ENCODE peak calls at places on chromosomes 4 and X, in nine cellular contexts. E is heart right ventricle; P is cardiac muscle cell; Z is astrocyte of the cerebellum; X is CD8-positive, alpha-beta T cell; A is tibial artery; G is fibroblast of villous mesenchyme; I is stomach; N is fibroblast of mammary gland. U is an unnamed sample.

GRCh38 chrX:57083143-57083542 is 38.2 kb downstream of the SPIN2B start:
- DNase-seq in Z (no peak), A (no peak), X (no peak), N (no peak), G (no peak), I (no peak), E (no peak), P (no peak), U (no peak)

GRCh38 chr4:100707786-100708185 is 190.0 kb upstream of the EMCN start:
- DNase-seq in A (no peak), I (no peak), N (no peak), P (no peak), Z (no peak), E (no peak), G (no peak), X (no peak), U (no peak)

GRCh38 chrX:153708415-153708814 is 15.8 kb downstream of the BCAP31 start:
- DNase-seq in A (no peak), P (peak), X (no peak), G (peak), E (peak), I (peak), Z (peak), N (peak), U (peak)

GRCh38 chrX:3191821-3192220 is 150.6 kb downstream of the ARSF start:
- DNase-seq in E (no peak), X (no peak), G (peak), N (peak), Z (no peak), A (no peak), P (no peak), I (no peak), U (no peak)

GRCh38 chrX:101799387-101799786 is 132.4 kb downstream of the ZMAT1 start:
- DNase-seq in P (peak), N (peak), E (peak), A (peak), X (peak), G (peak), Z (peak), I (peak), U (peak)

GRCh38 chr4:182576609-182577289 is 333.5 kb downstream of the TENM3 start:
- DNase-seq in Z (no peak), A (no peak), G (no peak), P (no peak), X (no peak), I (no peak), N (no peak), E (no peak), U (no peak)

GRCh38 chrX:45515262-45516215 is 314.9 kb upstream of the DIPK2B start:
- DNase-seq in I (peak), P (peak), E (peak), X (no peak), Z (peak), N (peak), A (peak), G (peak), U (peak)

GRCh38 chrX:76555816-76556215 is 128.3 kb downstream of the MAGEE1 start:
- DNase-seq in G (peak), Z (no peak), X (no peak), E (no peak), N (peak), P (peak), I (no peak), A (no peak), U (peak)

GRCh38 chr4:41572414-41572986 is 34.5 kb downstream of the LIMCH1 start:
- DNase-seq in E (no peak), A (no peak), Z (no peak), X (no peak), P (no peak), G (peak), N (peak), I (no peak), U (no peak)

GRCh38 chr4:88297725-88298453 is 13.5 kb upstream of the PPM1K start:
- DNase-seq in X (no peak), Z (no peak), A (no peak), P (peak), E (no peak), I (no peak), G (no peak), N (no peak), U (no peak)

GRCh38 chr4:143667461-143667860 is 33.0 kb downstream of the FREM3 start:
- DNase-seq in G (no peak), E (no peak), Z (peak), A (peak), I (peak), X (no peak), N (peak), P (no peak), U (peak)

GRCh38 chr4:109942292-109942926 is 29.7 kb downstream of the EGF start:
- DNase-seq in A (no peak), N (peak), G (no peak), Z (no peak), P (no peak), I (no peak), X (no peak), E (no peak), U (no peak)

GRCh38 chrX:24245201-24245600 is 68.7 kb downstream of the SUPT20HL2 start:
- DNase-seq in N (peak), P (no peak), G (peak), A (no peak), X (no peak), Z (peak), I (no peak), E (no peak), U (peak)

GRCh38 chr4:48255959-48256342 is 13.7 kb downstream of the TEC start:
- DNase-seq in A (no peak), I (no peak), P (no peak), Z (no peak), X (no peak), E (no peak), N (no peak), G (no peak), U (no peak)

DNA sequence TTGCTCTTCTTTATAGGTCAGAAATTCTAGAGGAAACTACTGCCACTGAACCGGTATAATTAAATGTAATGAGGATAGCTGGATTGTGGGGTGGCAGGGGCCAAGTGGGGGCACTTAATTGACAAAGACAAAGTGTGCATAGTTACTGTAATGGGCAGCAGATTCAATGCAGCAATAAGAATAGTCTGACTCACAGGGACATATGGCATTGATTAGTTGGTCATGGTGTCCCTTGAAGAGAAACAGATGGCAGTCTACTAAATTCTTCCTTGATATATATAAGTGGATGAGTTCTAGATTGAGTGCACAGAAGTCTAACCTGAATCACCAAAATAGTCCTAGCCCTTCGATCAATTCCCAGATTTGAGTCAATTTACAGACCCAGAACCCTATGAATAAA is 31.5 kb downstream of the ETDC start:
- DNase-seq in A (no peak), N (peak), E (no peak), I (no peak), X (no peak), G (peak), P (peak), Z (no peak), U (no peak)
- H3K4me3 ChIP-seq in A (peak), N (peak), E (no peak), I (peak), X (no peak), G (peak), P (no peak), Z (peak), U (no peak)

GRCh38 chr4:1048781-1049590 is 37.6 kb downstream of the FGFRL1 start:
- DNase-seq in E (no peak), A (no peak), P (no peak), G (no peak), Z (no peak), I (no peak), X (no peak), N (no peak), U (no peak)

GRCh38 chr4:1049591-1049905 is 38.1 kb downstream of the FGFRL1 start:
- DNase-seq in I (no peak), N (no peak), X (no peak), E (no peak), Z (no peak), A (no peak), P (no peak), G (no peak), U (no peak)

GRCh38 chr4:1051472-1051871 is 40.0 kb downstream of the FGFRL1 start:
- DNase-seq in Z (no peak), N (no peak), P (no peak), X (no peak), I (no peak), E (no peak), A (no peak), G (no peak), U (no peak)

GRCh38 chr4:1052231-1052671 is 40.8 kb downstream of the FGFRL1 start:
- DNase-seq in Z (no peak), E (no peak), N (no peak), A (no peak), X (no peak), G (no peak), I (peak), P (no peak), U (no peak)

DNA sequence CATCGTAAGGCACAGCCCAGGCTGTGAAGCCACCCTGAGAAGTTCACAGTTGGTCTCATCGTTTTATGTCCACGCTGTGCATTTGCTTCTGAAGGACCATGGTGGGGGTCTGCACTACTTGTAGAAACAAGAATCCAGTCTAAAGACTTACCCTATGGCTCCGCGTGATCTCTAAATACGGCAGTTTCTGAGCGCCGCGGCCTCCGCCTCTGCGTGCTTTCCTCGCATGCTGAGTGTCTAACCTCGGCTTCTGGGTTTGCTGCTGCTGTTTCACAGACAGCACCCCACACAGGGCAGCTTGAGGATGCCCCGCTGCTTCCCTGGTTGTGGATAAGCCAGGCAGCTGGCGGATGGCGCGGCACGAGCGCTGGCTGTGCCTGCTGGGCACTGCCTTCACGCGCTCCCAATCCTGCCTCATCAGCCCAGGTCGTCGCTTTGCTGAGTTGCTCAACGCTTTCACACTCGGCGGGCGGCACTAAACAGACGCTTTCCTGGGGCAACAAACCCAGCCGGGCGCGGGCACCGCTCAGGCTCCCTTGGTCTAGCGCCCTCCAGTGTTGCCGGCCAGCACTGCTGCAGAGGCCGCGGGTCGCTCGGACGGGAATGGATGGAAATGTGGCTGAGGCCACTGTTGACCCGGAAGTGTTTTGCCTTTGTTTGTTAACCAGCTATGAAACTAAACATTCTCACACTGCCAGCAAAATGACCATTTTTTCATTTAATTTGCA is 39.2 kb downstream of the FGFRL1 start:
- DNase-seq in P (no peak), A (no peak), X (no peak), E (no peak), G (peak), I (peak), N (no peak), Z (no peak), U (no peak)
- TF ChIP-seq CTCF in P (peak), A (no peak), X (no peak), E (no peak), G (peak), I (no peak), N (no peak), Z (peak), U (peak)

GRCh38 chr4:79150820-79151416 is 174.9 kb downstream of the NAA11 start:
- DNase-seq in X (no peak), A (no peak), N (no peak), I (no peak), E (no peak), P (no peak), G (no peak), Z (no peak), U (no peak)

GRCh38 chr4:79141530-79141929 is 184.3 kb downstream of the NAA11 start:
- DNase-seq in X (no peak), E (no peak), I (no peak), Z (peak), G (peak), N (peak), A (no peak), P (peak), U (peak)

GRCh38 chr4:79148369-79148768 is 177.5 kb downstream of the NAA11 start:
- DNase-seq in E (no peak), X (no peak), P (no peak), A (no peak), I (no peak), Z (no peak), G (no peak), N (no peak), U (no peak)

DNA sequence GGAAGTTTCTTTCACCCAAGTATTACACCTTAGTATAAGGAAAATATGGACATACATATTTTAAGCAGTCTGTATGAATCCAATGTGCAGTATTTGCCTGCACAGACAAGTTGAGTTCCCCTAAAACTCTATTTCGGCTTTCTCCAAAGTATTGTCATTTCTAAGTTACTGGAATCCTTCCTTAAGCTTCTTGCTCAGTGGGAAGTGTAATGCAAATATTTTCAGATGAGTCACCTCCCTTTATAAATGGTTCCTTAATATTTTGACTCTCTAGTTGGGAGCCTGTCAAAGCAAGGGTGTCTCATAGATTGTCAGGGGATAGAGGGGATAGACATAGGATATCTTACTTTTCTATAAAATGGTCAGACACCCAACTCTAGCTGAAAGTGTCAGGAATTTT is 178.6 kb downstream of the NAA11 start:
- DNase-seq in Z (no peak), E (no peak), A (no peak), I (no peak), X (no peak), P (no peak), G (peak), N (no peak), U (no peak)
- H3K4me3 ChIP-seq in Z (no peak), E (no peak), A (no peak), I (no peak), X (no peak), P (no peak), G (no peak), N (no peak), U (no peak)

DNA sequence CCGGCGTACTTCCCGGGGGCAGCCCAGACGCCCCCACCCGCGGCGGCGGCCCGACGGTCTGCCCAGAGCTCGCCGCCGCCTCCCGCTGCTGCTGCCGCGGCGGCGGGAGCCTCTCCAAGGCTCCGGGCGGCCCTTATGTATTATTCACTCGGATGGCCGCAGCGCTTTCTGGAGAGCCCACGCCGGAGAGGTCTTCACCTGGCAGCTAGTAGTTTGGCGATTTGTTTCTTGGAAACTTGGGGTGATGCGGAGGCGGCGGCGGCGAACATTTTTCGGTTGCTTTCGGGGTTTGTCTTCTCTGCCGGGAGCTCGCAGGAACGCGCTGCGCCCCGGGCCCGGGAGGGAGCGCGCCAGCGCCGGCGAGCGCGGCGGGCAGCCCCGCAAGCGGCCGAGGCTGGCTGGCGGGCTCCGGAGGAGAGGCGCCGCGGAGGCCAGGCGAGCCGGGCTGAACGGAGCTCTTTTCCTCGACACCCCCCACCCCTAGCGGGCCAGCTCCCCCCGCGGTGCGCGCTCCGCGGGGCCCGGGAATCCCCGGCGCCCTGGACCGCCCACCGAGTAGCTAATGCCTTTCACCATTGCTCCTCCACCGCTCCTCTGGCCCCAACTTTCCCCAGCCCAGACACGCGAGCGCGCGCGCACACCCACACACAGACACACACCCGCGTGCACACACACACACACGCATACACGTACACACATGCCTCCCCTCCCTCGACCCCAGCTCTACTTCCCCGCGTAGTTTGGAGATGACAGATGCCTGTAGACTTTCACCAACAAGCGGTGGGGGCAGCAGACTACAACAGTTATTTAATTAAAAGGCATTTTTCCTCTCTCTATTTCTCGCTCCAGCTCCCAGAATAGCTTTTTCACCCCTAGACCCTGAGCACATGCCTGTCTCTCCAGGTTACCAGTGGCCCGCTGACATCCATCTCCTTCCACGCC is 113.4 kb downstream of the DHX15 start:
- DNase-seq in Z (no peak), P (peak), N (peak), X (no peak), E (peak), A (no peak), G (peak), I (no peak), U (no peak)
- TF ChIP-seq CTCF in Z (peak), P (peak), N (no peak), X (no peak), E (no peak), A (no peak), G (no peak), I (no peak), U (peak)

GRCh38 chr4:152045781-152046571 is 285.2 kb upstream of the GATB start:
- DNase-seq in E (peak), P (peak), I (peak), Z (no peak), N (no peak), G (peak), X (no peak), A (no peak), U (peak)
- H3K4me3 ChIP-seq in E (no peak), P (no peak), I (peak), Z (peak), N (no peak), G (no peak), X (no peak), A (peak), U (peak)

GRCh38 chr4:118941149-118941548 is 52.5 kb downstream of the SYNPO2 start:
- DNase-seq in Z (no peak), X (no peak), E (no peak), A (peak), N (peak), G (peak), I (no peak), P (no peak), U (no peak)
- TF ChIP-seq CTCF in Z (no peak), X (no peak), E (no peak), A (no peak), N (no peak), G (no peak), I (no peak), P (no peak), U (no peak)

DNA sequence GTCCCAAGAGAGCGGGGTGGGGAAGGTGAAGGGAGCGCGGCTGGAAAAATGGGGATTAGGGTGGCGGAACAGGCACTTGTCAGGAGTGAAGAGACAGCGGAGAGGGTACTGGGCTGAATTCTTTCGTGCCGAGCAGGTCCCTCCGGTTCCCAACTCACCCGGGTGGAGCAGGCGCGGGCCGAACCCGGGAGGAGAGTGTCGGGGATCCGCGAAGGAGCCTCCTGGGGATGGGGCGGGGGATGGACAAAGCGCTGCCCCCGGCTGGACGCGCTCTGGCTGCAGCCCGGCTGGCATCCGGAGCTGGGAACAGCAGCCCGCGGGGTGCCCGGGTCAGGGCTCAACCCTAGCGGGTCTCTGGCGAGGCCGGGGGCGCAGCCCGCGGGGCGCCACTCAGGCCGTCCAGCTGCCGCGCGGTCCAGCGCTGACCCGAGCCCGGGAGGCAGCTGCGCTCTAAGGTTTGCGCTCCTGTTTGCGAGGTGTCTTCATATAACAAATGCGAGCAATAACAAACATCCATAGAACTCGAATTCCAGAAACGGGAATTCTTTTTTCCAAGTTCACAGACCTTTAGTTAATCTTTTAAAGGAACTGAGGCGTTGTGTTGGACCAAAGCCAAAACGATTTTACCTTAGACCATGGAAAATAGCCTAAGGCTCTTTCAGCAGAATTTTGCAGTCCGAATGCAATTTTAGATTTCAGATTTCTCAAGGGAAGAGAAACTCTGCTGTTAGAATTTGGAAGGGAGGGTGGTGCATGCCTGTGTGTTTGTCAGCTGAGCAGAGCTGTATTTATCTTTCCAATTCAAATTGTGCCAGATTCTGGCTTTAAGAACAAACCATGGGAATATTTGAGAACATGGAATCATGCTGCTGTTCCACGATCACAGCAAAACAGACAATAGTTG is 707 bp downstream of the NPY5R start:
- DNase-seq in A (no peak), P (peak), Z (no peak), X (no peak), E (peak), N (no peak), G (no peak), I (no peak), U (no peak)
- H3K4me3 ChIP-seq in A (peak), P (peak), Z (peak), X (no peak), E (peak), N (no peak), G (peak), I (peak), U (peak)

DNA sequence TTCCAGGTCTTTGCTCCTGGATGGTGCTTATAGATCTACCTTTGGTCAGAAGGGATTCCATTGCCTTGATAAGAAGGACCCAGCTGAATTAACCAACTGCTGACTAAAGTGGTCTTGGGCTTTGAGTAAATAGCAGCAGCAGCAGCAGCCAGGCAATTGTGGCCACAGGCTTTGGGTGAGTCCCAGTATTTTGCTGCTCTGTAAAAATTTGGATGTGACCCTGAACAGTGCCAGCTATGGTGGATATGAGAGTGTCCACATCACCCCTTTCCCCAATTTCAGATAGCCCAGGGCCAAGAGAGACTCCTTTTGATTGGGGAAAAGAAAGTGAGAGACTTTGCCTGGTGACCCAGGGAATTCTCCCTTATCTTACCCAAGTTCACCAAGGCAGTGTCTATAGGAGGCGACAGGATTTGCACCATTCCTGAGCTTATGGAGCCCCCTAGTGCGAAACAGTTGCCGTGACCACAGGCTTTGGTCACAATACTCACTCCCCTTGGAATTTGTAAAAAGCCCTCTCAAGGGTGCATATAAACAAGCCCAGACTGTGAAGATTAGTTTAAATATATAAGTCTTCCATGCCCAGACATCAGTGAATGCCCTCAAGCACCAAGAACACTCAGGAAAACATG is 518.0 kb downstream of the TMA16 start:
- DNase-seq in A (no peak), X (peak), P (peak), E (no peak), Z (peak), G (no peak), I (peak), N (peak), U (peak)
- TF ChIP-seq CTCF in A (no peak), X (no peak), P (no peak), E (no peak), Z (peak), G (no peak), I (peak), N (peak), U (peak)